ENCODE peak calls at places on chromosomes 11 and 22, in seven cellular contexts. Y, Q, L, B, E, I and J are unnamed samples.

GRCh38 chr11:1233351-1234053 is 10.6 kb downstream of the MUC5B start:
- DNase-seq in B (no peak), Q (no peak), I (no peak), L (no peak), Y (peak), E (no peak), J (no peak)

GRCh38 chr11:28133146-28133545 is 25.0 kb downstream of the METTL15 start:
- DNase-seq in E (peak), I (no peak), B (no peak), L (peak), Q (no peak), Y (no peak), J (no peak)

GRCh38 chr11:19110290-19110689 is 6.7 kb upstream of the ZDHHC13 start:
- DNase-seq in I (no peak), B (no peak), Y (peak), E (no peak), Q (no peak), L (no peak), J (no peak)

GRCh38 chr22:38706101-38706884 is 549 bp downstream of the GTPBP1 start:
- DNase-seq in L (peak), E (peak), I (peak), Q (no peak), Y (peak), B (no peak), J (no peak)

GRCh38 chr11:970319-970871 is 44.7 kb downstream of the AP2A2 start:
- DNase-seq in E (no peak), Y (no peak), L (no peak), Q (no peak), B (no peak), I (no peak), J (no peak)

GRCh38 chr11:68498313-68498712 is 37.8 kb downstream of the PPP6R3 start:
- DNase-seq in Q (no peak), B (no peak), L (peak), E (no peak), I (no peak), Y (peak), J (no peak)

GRCh38 chr22:32255726-32256125 is 579 bp upstream of the SLC5A4 start:
- DNase-seq in E (no peak), Y (no peak), L (peak), I (no peak), B (no peak), Q (no peak), J (no peak)

GRCh38 chr11:73189723-73190556 is 28.1 kb upstream of the P2RY2 start:
- DNase-seq in L (no peak), Q (no peak), B (no peak), Y (peak), I (no peak), E (no peak), J (no peak)

GRCh38 chr22:44197271-44197670 is 16.5 kb downstream of the PARVG start:
- DNase-seq in Q (no peak), B (no peak), L (no peak), E (no peak), I (no peak), Y (no peak), J (no peak)

GRCh38 chr22:19438286-19438685 is 5.9 kb downstream of the MRPL40 start:
- DNase-seq in E (no peak), I (no peak), Q (no peak), B (no peak), L (no peak), Y (peak), J (no peak)

GRCh38 chr11:2806351-2807058 is 79.1 kb downstream of the CDKN1C start:
- DNase-seq in B (no peak), Q (no peak), I (no peak), E (no peak), L (no peak), Y (no peak), J (no peak)

GRCh38 chr11:116791002-116791812 is 472 bp downstream of the APOA5 start:
- DNase-seq in Y (peak), Q (peak), E (peak), B (peak), L (peak), I (peak), J (no peak)